ENCODE peak calls at places on chromosome 13, in nine cellular contexts. H is neural progenitor cell, U is colonic mucosa, E is nephron progenitor cell, K is adrenal gland, Z is GM12865, X is heart left ventricle, N is progenitor cell of endocrine pancreas, V is endothelial cell. L is an unnamed sample.

GRCh38 chr13:40137400-40137799 is 481.9 kb downstream of the COG6 start:
- DNase-seq in H (no peak), U (no peak), E (no peak), K (no peak), Z (no peak), X (no peak), N (no peak), V (no peak), L (no peak)

GRCh38 chr13:114145256-114145655 is 12.8 kb upstream of the RASA3 start:
- DNase-seq in H (peak), U (no peak), E (no peak), K (peak), Z (no peak), X (no peak), N (no peak), V (no peak), L (no peak)

GRCh38 chr13:26707122-26708006 is 53.2 kb downstream of the GPR12 start:
- DNase-seq in H (peak), U (no peak), E (peak), K (peak), Z (peak), X (no peak), N (no peak), V (peak), L (no peak)

GRCh38 chr13:29817604-29818378 is 32.6 kb downstream of the UBL3 start:
- DNase-seq in H (no peak), U (no peak), E (no peak), K (no peak), Z (peak), X (no peak), N (no peak), V (no peak), L (no peak)

GRCh38 chr13:90068658-90069057 is 1278.8 kb upstream of the MIR17HG start:
- DNase-seq in H (no peak), U (no peak), E (no peak), K (no peak), Z (peak), X (no peak), N (no peak), V (no peak), L (no peak)

GRCh38 chr13:84400711-84401110 is 518.4 kb upstream of the SLITRK1 start:
- DNase-seq in H (no peak), U (no peak), E (no peak), K (no peak), Z (no peak), X (no peak), N (no peak), V (no peak), L (no peak)

GRCh38 chr13:62643799-62644484 is 1228.3 kb upstream of the PCDH20 start:
- DNase-seq in H (peak), U (no peak), E (no peak), K (no peak), Z (peak), X (no peak), N (no peak), V (no peak), L (no peak)

GRCh38 chr13:111228262-111229144 is 91.9 kb upstream of the TEX29 start:
- DNase-seq in H (no peak), U (no peak), E (no peak), K (no peak), Z (no peak), X (no peak), N (no peak), V (no peak), L (no peak)

GRCh38 chr13:50969691-50970090 is 60.1 kb downstream of the RNASEH2B start:
- DNase-seq in H (peak), U (no peak), E (peak), K (no peak), Z (no peak), X (no peak), N (no peak), V (no peak), L (no peak)

GRCh38 chr13:70747305-70747704 is 639.1 kb upstream of the KLHL1 start:
- DNase-seq in H (no peak), U (no peak), E (no peak), K (no peak), Z (no peak), X (no peak), N (no peak), V (no peak), L (no peak)

GRCh38 chr13:24865158-24865557 is 101.2 kb downstream of the RNF17 start:
- DNase-seq in H (no peak), U (no peak), E (no peak), K (no peak), Z (no peak), X (no peak), N (no peak), V (no peak), L (no peak)

GRCh38 chr13:50686547-50686946 is 156.9 kb downstream of the DLEU7 start:
- DNase-seq in H (no peak), U (no peak), E (no peak), K (no peak), Z (peak), X (no peak), N (no peak), V (no peak), L (no peak)

GRCh38 chr13:34465423-34465922 is 476.6 kb upstream of the NBEA start:
- DNase-seq in H (no peak), U (no peak), E (no peak), K (no peak), Z (no peak), X (no peak), N (no peak), V (no peak), L (no peak)

GRCh38 chr13:73844986-73845385 is 289.2 kb downstream of the KLF12 start:
- DNase-seq in H (no peak), U (no peak), E (no peak), K (no peak), Z (no peak), X (no peak), N (no peak), V (no peak), L (no peak)

GRCh38 chr13:70457474-70457873 is 349.2 kb upstream of the KLHL1 start:
- DNase-seq in H (no peak), U (no peak), E (no peak), K (no peak), Z (no peak), X (no peak), N (no peak), V (no peak), L (no peak)

GRCh38 chr13:104357174-104357573 is 1291.0 kb upstream of the SLC10A2 start:
- DNase-seq in H (peak), U (no peak), E (no peak), K (no peak), Z (no peak), X (no peak), N (no peak), V (no peak), L (no peak)

GRCh38 chr13:46385946-46386345 is 1.1 kb downstream of the RUBCNL start:
- DNase-seq in H (peak), U (no peak), E (peak), K (no peak), Z (peak), X (no peak), N (no peak), V (no peak), L (no peak)

GRCh38 chr13:74278901-74279300 is 144.7 kb upstream of the KLF12 start:
- DNase-seq in H (no peak), U (no peak), E (no peak), K (no peak), Z (no peak), X (no peak), N (no peak), V (no peak), L (no peak)

GRCh38 chr13:42369071-42369795 is 97.3 kb downstream of the AKAP11 start:
- DNase-seq in H (no peak), U (no peak), E (no peak), K (no peak), Z (peak), X (no peak), N (no peak), V (no peak), L (no peak)

GRCh38 chr13:33125821-33126570 is 109.8 kb downstream of the KL start:
- DNase-seq in H (peak), U (no peak), E (no peak), K (peak), Z (no peak), X (peak), N (no peak), V (no peak), L (no peak)

GRCh38 chr13:100130092-100130491 is 41.2 kb downstream of the PCCA start:
- DNase-seq in H (no peak), U (no peak), E (no peak), K (no peak), Z (no peak), X (peak), N (no peak), V (no peak), L (no peak)

GRCh38 chr13:48094404-48094780 is 512 bp downstream of the MED4 start:
- DNase-seq in H (peak), U (no peak), E (no peak), K (no peak), Z (peak), X (no peak), N (no peak), V (no peak), L (no peak)

GRCh38 chr13:47908200-47908902 is 92.7 kb downstream of the SUCLA2 start:
- DNase-seq in H (no peak), U (no peak), E (no peak), K (no peak), Z (no peak), X (no peak), N (no peak), V (no peak), L (no peak)

GRCh38 chr13:107466326-107466725 is 749.0 kb downstream of the LIG4 start:
- DNase-seq in H (no peak), U (no peak), E (no peak), K (no peak), Z (no peak), X (no peak), N (no peak), V (no peak), L (no peak)

GRCh38 chr13:98232456-98232855 is 55.4 kb upstream of the RNF113B start:
- DNase-seq in H (no peak), U (no peak), E (no peak), K (no peak), Z (no peak), X (no peak), N (no peak), V (no peak), L (no peak)

GRCh38 chr13:21757721-21758120 is 86.8 kb downstream of the FGF9 start:
- DNase-seq in H (no peak), U (no peak), E (no peak), K (no peak), Z (no peak), X (no peak), N (no peak), V (no peak), L (no peak)
- TF ChIP-seq CTCF in H (no peak), U (no peak), E (no peak), K (no peak), Z (no peak), X (no peak), N (no peak), V (no peak), L (no peak)

GRCh38 chr13:64817721-64818120 is 2412.4 kb downstream of the PCDH9 start:
- DNase-seq in H (no peak), U (no peak), E (no peak), K (no peak), Z (no peak), X (no peak), N (no peak), V (no peak), L (no peak)

GRCh38 chr13:64819081-64819480 is 2411.1 kb downstream of the PCDH9 start:
- DNase-seq in H (no peak), U (no peak), E (no peak), K (no peak), Z (peak), X (no peak), N (no peak), V (no peak), L (no peak)
- TF ChIP-seq CTCF in H (no peak), U (no peak), E (no peak), K (no peak), Z (no peak), X (no peak), N (no peak), V (no peak), L (no peak)

DNA sequence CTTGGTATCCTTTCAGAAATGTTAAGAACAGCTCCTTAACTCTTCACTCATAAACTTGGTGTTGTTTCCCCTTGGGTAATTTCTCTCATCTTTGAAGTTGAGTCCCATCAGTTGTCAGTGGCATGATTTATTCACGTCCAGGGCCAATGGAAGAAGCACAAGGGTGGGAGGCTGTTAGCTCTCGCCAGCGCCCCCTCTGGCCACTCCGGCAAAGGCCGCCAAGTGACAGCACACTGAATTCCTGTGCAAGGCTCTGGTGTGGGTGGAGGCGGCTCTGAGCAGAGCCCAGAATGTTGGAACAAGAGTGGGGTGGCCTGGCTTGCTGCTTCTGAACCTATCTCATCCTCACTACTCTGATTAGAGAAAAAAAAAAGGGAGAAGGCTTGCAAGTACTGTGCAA is 13.1 kb upstream of the MEDAG start:
- DNase-seq in H (peak), U (no peak), E (peak), K (no peak), Z (peak), X (no peak), N (peak), V (peak), L (no peak)
- TF ChIP-seq CTCF in H (peak), U (no peak), E (peak), K (peak), Z (peak), X (peak), N (peak), V (peak), L (no peak)

GRCh38 chr13:77460195-77460594 is 75.3 kb upstream of the SCEL start:
- DNase-seq in H (no peak), U (no peak), E (no peak), K (no peak), Z (peak), X (peak), N (no peak), V (no peak), L (no peak)
- TF ChIP-seq CTCF in H (no peak), U (no peak), E (no peak), K (no peak), Z (no peak), X (no peak), N (no peak), V (no peak), L (no peak)

GRCh38 chr13:112510002-112510780 is 77.8 kb downstream of the TUBGCP3 start:
- DNase-seq in H (peak), U (no peak), E (peak), K (no peak), Z (peak), X (no peak), N (no peak), V (peak), L (no peak)
- TF ChIP-seq CTCF in H (peak), U (no peak), E (peak), K (peak), Z (peak), X (no peak), N (peak), V (peak), L (no peak)

DNA sequence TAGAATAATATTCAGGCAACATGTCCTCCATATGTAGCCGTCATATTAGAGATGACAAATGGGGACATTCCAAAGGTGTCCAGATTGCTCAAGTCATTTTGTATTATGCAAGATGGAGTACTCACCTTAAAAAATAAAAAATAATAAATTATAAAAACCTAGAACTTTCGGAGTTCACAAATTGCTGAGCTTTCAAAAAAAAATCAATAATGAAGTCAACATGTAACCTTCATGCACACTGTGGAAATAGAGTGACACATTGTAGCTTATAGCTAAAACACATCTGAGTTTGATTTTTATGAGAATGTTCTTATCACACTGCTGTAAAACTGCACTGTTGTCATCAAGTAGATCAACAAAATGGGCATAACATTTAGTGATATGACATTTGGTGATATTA is 411.2 kb downstream of the GPC6 start:
- DNase-seq in H (no peak), U (no peak), E (no peak), K (no peak), Z (no peak), X (no peak), N (no peak), V (no peak), L (no peak)
- TF ChIP-seq CTCF in H (no peak), U (no peak), E (no peak), K (no peak), Z (no peak), X (no peak), N (no peak), V (no peak), L (no peak)

DNA sequence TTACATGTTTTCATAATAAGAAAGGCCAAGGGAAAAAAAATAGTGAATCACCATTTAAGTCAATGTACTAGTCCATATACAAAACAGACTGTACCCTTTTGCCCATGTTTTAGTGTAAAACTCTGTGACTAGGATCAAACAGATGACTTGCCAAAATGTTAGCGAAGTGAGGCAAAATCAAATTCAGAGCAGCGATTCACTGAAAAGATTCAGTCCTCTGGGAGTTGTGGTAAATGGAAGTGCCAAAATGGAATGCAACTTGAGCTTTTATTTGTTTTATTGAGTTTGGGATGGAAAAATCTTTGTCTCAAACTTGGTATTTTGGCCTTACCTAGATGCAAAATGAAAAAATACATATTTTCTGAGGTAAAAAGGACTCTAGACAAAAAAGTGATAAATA is 9.1 kb downstream of the CDADC1 start:
- DNase-seq in H (no peak), U (no peak), E (no peak), K (no peak), Z (no peak), X (no peak), N (no peak), V (no peak), L (no peak)
- TF ChIP-seq CTCF in H (no peak), U (no peak), E (no peak), K (no peak), Z (no peak), X (no peak), N (no peak), V (no peak), L (no peak)

L was measured in activated B cell treated with CpG ODN at 0.5 μM for 24 hours.